ENCODE peak calls at places on chromosomes 11 and 22, in four cellular contexts. One of them, this sample, is unnamed.

GRCh38 chr11:64251986-64252837 is 882 bp downstream of the PLCB3 start:
- DNase-seq in Jurkat, Clone E6-1: no peak
- DNase-seq in upper lobe of left lung: peak; percentile 70
- DNase-seq in neural crest cell: no peak
- DNase-seq in this sample: no peak

GRCh38 chr11:76910620-76911414 is 50.1 kb downstream of the ACER3 start:
- DNase-seq in upper lobe of left lung: peak; percentile 42
- DNase-seq in Jurkat, Clone E6-1: no peak
- DNase-seq in neural crest cell: no peak
- DNase-seq in this sample: no peak

GRCh38 chr11:72013765-72014711 is 15.3 kb downstream of the IL18BP start:
- DNase-seq in neural crest cell: no peak
- DNase-seq in Jurkat, Clone E6-1: no peak
- DNase-seq in upper lobe of left lung: no peak
- DNase-seq in this sample: no peak

GRCh38 chr11:106656646-106657045 is 361.6 kb downstream of the GUCY1A2 start:
- DNase-seq in neural crest cell: no peak
- DNase-seq in upper lobe of left lung: no peak
- DNase-seq in Jurkat, Clone E6-1: no peak
- DNase-seq in this sample: no peak

GRCh38 chr22:39313258-39314001 is 6.0 kb downstream of the RPL3 start:
- DNase-seq in upper lobe of left lung: no peak
- DNase-seq in Jurkat, Clone E6-1: no peak
- DNase-seq in neural crest cell: no peak
- DNase-seq in this sample: no peak

GRCh38 chr11:57597461-57597892 is at the start of gene SERPING1:
- DNase-seq in neural crest cell: peak; percentile 14
- DNase-seq in Jurkat, Clone E6-1: no peak
- DNase-seq in upper lobe of left lung: peak; percentile 58
- DNase-seq in this sample: no peak

GRCh38 chr11:10450451-10451398 is 4.3 kb upstream of the AMPD3 start:
- DNase-seq in upper lobe of left lung: peak; percentile 79
- DNase-seq in neural crest cell: peak; percentile 33
- DNase-seq in Jurkat, Clone E6-1: no peak
- DNase-seq in this sample: no peak

GRCh38 chr11:110870816-110871522 is 158.7 kb upstream of the ARHGAP20 start:
- DNase-seq in Jurkat, Clone E6-1: no peak
- DNase-seq in neural crest cell: no peak
- DNase-seq in upper lobe of left lung: no peak
- DNase-seq in this sample: no peak

GRCh38 chr11:10438451-10438850 is 16.6 kb upstream of the AMPD3 start:
- DNase-seq in Jurkat, Clone E6-1: no peak
- DNase-seq in neural crest cell: no peak
- DNase-seq in upper lobe of left lung: no peak
- DNase-seq in this sample: no peak

GRCh38 chr11:70332567-70332966 is 62.1 kb downstream of the PPFIA1 start:
- DNase-seq in neural crest cell: no peak
- DNase-seq in upper lobe of left lung: no peak
- DNase-seq in Jurkat, Clone E6-1: no peak
- DNase-seq in this sample: no peak

GRCh38 chr22:34878996-34879395 is 187.0 kb upstream of the ISX start:
- DNase-seq in Jurkat, Clone E6-1: no peak
- DNase-seq in neural crest cell: no peak
- DNase-seq in upper lobe of left lung: no peak
- DNase-seq in this sample: no peak

GRCh38 chr22:44337658-44338004 is 24.9 kb upstream of the SHISAL1 start:
- DNase-seq in upper lobe of left lung: no peak
- DNase-seq in Jurkat, Clone E6-1: no peak
- DNase-seq in neural crest cell: no peak
- DNase-seq in this sample: no peak

GRCh38 chr22:49524362-49524761 is 303.3 kb downstream of the BRD1 start:
- DNase-seq in upper lobe of left lung: no peak
- DNase-seq in neural crest cell: no peak
- DNase-seq in Jurkat, Clone E6-1: no peak
- DNase-seq in this sample: no peak

GRCh38 chr22:17694193-17694592 is 55.6 kb downstream of the BCL2L13 start:
- DNase-seq in neural crest cell: no peak
- DNase-seq in upper lobe of left lung: no peak
- DNase-seq in Jurkat, Clone E6-1: no peak
- DNase-seq in this sample: no peak

GRCh38 chr22:39144101-39144815 is 8.2 kb downstream of the CBX7 start:
- DNase-seq in Jurkat, Clone E6-1: no peak
- DNase-seq in neural crest cell: no peak
- DNase-seq in upper lobe of left lung: peak; percentile 67
- DNase-seq in this sample: peak; percentile 77

GRCh38 chr11:1301220-1302000 is 8.0 kb downstream of the TOLLIP start:
- DNase-seq in upper lobe of left lung: no peak
- DNase-seq in Jurkat, Clone E6-1: no peak
- DNase-seq in neural crest cell: no peak
- DNase-seq in this sample: no peak

GRCh38 chr11:71551711-71552110 is 3.5 kb downstream of the KRTAP5-9 start:
- DNase-seq in upper lobe of left lung: no peak
- DNase-seq in Jurkat, Clone E6-1: no peak
- DNase-seq in neural crest cell: no peak
- DNase-seq in this sample: no peak

GRCh38 chr22:21933899-21934298 is 18.7 kb downstream of the PPM1F start:
- DNase-seq in upper lobe of left lung: no peak
- DNase-seq in Jurkat, Clone E6-1: no peak
- DNase-seq in neural crest cell: no peak
- DNase-seq in this sample: no peak

GRCh38 chr11:16891964-16892363 is 122.2 kb downstream of the PLEKHA7 start:
- DNase-seq in Jurkat, Clone E6-1: no peak
- DNase-seq in neural crest cell: no peak
- DNase-seq in upper lobe of left lung: no peak
- DNase-seq in this sample: no peak

GRCh38 chr22:25399649-25400151 is 164.8 kb upstream of the GRK3 start:
- DNase-seq in Jurkat, Clone E6-1: no peak
- DNase-seq in upper lobe of left lung: no peak
- DNase-seq in neural crest cell: no peak
- DNase-seq in this sample: no peak

GRCh38 chr22:24170189-24170588 is 11.1 kb upstream of the SUSD2 start:
- DNase-seq in upper lobe of left lung: no peak
- DNase-seq in neural crest cell: no peak
- DNase-seq in Jurkat, Clone E6-1: no peak
- DNase-seq in this sample: no peak

GRCh38 chr11:78860720-78861422 is 286.2 kb upstream of the NARS2 start:
- DNase-seq in Jurkat, Clone E6-1: peak; percentile 6
- DNase-seq in upper lobe of left lung: no peak
- DNase-seq in neural crest cell: no peak
- DNase-seq in this sample: peak; percentile 27

GRCh38 chr11:217704-218103 is 10.2 kb downstream of the RIC8A start:
- DNase-seq in Jurkat, Clone E6-1: no peak
- DNase-seq in neural crest cell: no peak
- DNase-seq in upper lobe of left lung: no peak
- DNase-seq in this sample: no peak

GRCh38 chr11:33366918-33367317 is 109.7 kb downstream of the HIPK3 start:
- DNase-seq in neural crest cell: no peak
- DNase-seq in upper lobe of left lung: no peak
- DNase-seq in Jurkat, Clone E6-1: no peak
- DNase-seq in this sample: no peak

GRCh38 chr11:123302751-123303195 is 107.7 kb upstream of the CLMP start:
- DNase-seq in neural crest cell: no peak
- DNase-seq in Jurkat, Clone E6-1: no peak
- DNase-seq in upper lobe of left lung: no peak
- DNase-seq in this sample: no peak

GRCh38 chr11:59556115-59556882 is 45.0 kb downstream of the OR4D9 start:
- DNase-seq in Jurkat, Clone E6-1: peak; percentile 81
- DNase-seq in upper lobe of left lung: peak; percentile 33
- DNase-seq in neural crest cell: peak; percentile 80
- DNase-seq in this sample: peak; percentile 62

GRCh38 chr11:106262852-106263251 is 185.4 kb downstream of the AASDHPPT start:
- DNase-seq in neural crest cell: no peak
- DNase-seq in Jurkat, Clone E6-1: no peak
- DNase-seq in upper lobe of left lung: no peak
- DNase-seq in this sample: no peak

GRCh38 chr11:2298795-2299747 is 2.6 kb downstream of the C11orf21 start:
- DNase-seq in neural crest cell: no peak
- DNase-seq in Jurkat, Clone E6-1: no peak
- DNase-seq in upper lobe of left lung: peak; percentile 28
- DNase-seq in this sample: peak; percentile 34

This sample was measured in DND-41.